ENCODE peak calls at places on chromosomes 11 and 22, in nine cellular contexts. N is aorta, R is psoas muscle, J is Karpas-422, B is AG04450, Q is PC-9, C is keratinocyte, Y is right atrium auricular region, A is H1. Z is an unnamed sample. For H3K9me3, the result is how much of the 10 kb centered on the place peaks cover.

GRCh38 chr11:41307371-41308080 is 151.9 kb downstream of the LRRC4C start:
- DNase-seq in C (no peak), N (no peak), J (no peak), B (no peak), Y (no peak), A (no peak), R (no peak), Q (no peak), Z (no peak)

GRCh38 chr11:116513894-116514293 is 258.9 kb downstream of the BUD13 start:
- DNase-seq in N (no peak), C (no peak), J (peak), Q (peak), Y (no peak), A (peak), R (no peak), B (no peak), Z (no peak)

GRCh38 chr22:44871782-44872181 is 119.4 kb downstream of the ARHGAP8 start:
- DNase-seq in N (no peak), C (no peak), B (no peak), R (no peak), Q (no peak), J (no peak), Y (no peak), A (no peak), Z (no peak)

GRCh38 chr11:110319501-110319900 is 23.1 kb upstream of the RDX start:
- DNase-seq in B (no peak), R (no peak), Q (no peak), J (no peak), Y (no peak), A (no peak), C (no peak), N (no peak), Z (no peak)

GRCh38 chr11:75341583-75341982 is 9.9 kb downstream of the ARRB1 start:
- DNase-seq in B (no peak), A (no peak), Q (no peak), R (no peak), J (no peak), N (no peak), Y (no peak), C (no peak), Z (no peak)

GRCh38 chr11:21514298-21514697 is 678.6 kb upstream of the ANO5 start:
- DNase-seq in N (no peak), C (no peak), Q (peak), R (no peak), A (no peak), B (no peak), J (peak), Y (no peak), Z (no peak)

GRCh38 chr11:113841691-113842090 is 33.7 kb downstream of the USP28 start:
- DNase-seq in A (no peak), R (no peak), Q (no peak), C (no peak), Y (no peak), N (no peak), J (no peak), B (no peak), Z (no peak)

GRCh38 chr22:37455896-37456295 is 28.6 kb upstream of the ELFN2 start:
- DNase-seq in A (no peak), B (no peak), R (no peak), J (no peak), N (no peak), Q (no peak), Y (no peak), C (no peak), Z (no peak)

GRCh38 chr11:66369073-66369894 is 2.3 kb downstream of the SLC29A2 start:
- DNase-seq in Q (no peak), R (no peak), B (no peak), C (no peak), N (no peak), A (no peak), Y (no peak), J (no peak), Z (no peak)

GRCh38 chr11:35145249-35145648 is 6.3 kb downstream of the CD44 start:
- DNase-seq in R (peak), B (no peak), Y (no peak), C (no peak), N (peak), J (no peak), A (no peak), Q (peak), Z (no peak)

GRCh38 chr11:102139081-102139498 is 28.8 kb downstream of the YAP1 start:
- DNase-seq in C (peak), R (no peak), N (no peak), B (peak), J (no peak), Q (peak), Y (no peak), A (no peak), Z (no peak)

GRCh38 chr22:43996170-43996980 is 27.7 kb upstream of the PARVB start:
- DNase-seq in B (no peak), N (peak), A (no peak), Y (no peak), C (no peak), R (peak), J (peak), Q (no peak), Z (no peak)

GRCh38 chr22:36538529-36538928 is 9.6 kb upstream of the EIF3D start:
- DNase-seq in Q (no peak), R (no peak), N (no peak), B (no peak), C (no peak), J (no peak), Y (no peak), A (no peak), Z (no peak)

GRCh38 chr22:24506802-24507438 is 11.8 kb downstream of the UPB1 start:
- DNase-seq in B (no peak), R (no peak), N (no peak), Q (no peak), A (no peak), J (peak), Y (no peak), C (no peak), Z (no peak)

GRCh38 chr11:130470832-130471706 is 22.6 kb downstream of the ADAMTS15 start:
- DNase-seq in R (no peak), N (no peak), Y (peak), A (no peak), C (no peak), J (no peak), Q (no peak), B (no peak), Z (no peak)

GRCh38 chr11:99260696-99261095 is 239.9 kb downstream of the CNTN5 start:
- DNase-seq in C (no peak), J (no peak), A (no peak), Y (no peak), Q (no peak), R (no peak), B (no peak), N (no peak), Z (no peak)

GRCh38 chr22:26670459-26670858 is 13.1 kb downstream of the MIAT start:
- DNase-seq in J (peak), R (no peak), N (no peak), Q (no peak), B (no peak), C (no peak), Y (no peak), A (no peak), Z (no peak)

GRCh38 chr22:30398685-30399680 is 2.2 kb downstream of the SEC14L2 start:
- DNase-seq in N (no peak), Q (no peak), J (no peak), R (no peak), B (no peak), Y (no peak), A (no peak), C (no peak), Z (no peak)

GRCh38 chr22:44280665-44281188 is 32.0 kb downstream of the SHISAL1 start:
- DNase-seq in B (no peak), J (no peak), Q (no peak), C (no peak), A (no peak), Y (no peak), R (no peak), N (peak), Z (no peak)

GRCh38 chr22:19761500-19762314 is 1.1 kb downstream of the TBX1 start:
- DNase-seq in B (no peak), J (no peak), R (no peak), Q (no peak), C (no peak), N (no peak), Y (no peak), A (no peak), Z (no peak)

GRCh38 chr11:63939351-63939920 is 634 bp downstream of the NAA40 start:
- DNase-seq in J (no peak), C (no peak), A (no peak), N (no peak), R (no peak), Q (no peak), Y (no peak), B (no peak), Z (no peak)

GRCh38 chr11:69435161-69435990 is 46.1 kb upstream of the LINC01488 start:
- DNase-seq in Q (peak), N (peak), Y (no peak), C (no peak), J (no peak), R (no peak), A (no peak), B (no peak), Z (no peak)

GRCh38 chr22:19717181-19717580 is 2.9 kb downstream of the SEPTIN5 start:
- DNase-seq in B (no peak), J (no peak), C (no peak), A (no peak), Q (no peak), Y (no peak), R (peak), N (no peak), Z (no peak)

GRCh38 chr22:30867746-30868662 is 100.6 kb downstream of the MORC2 start:
- DNase-seq in B (no peak), J (no peak), C (no peak), Q (no peak), N (peak), Y (no peak), A (no peak), R (no peak), Z (no peak)

GRCh38 chr11:2142300-2142759 is 3.1 kb upstream of the IGF2 start:
- DNase-seq in R (no peak), Q (no peak), J (no peak), C (no peak), N (no peak), Y (no peak), B (no peak), A (no peak), Z (no peak)

GRCh38 chr11:81569999-81570398 is 1163.7 kb downstream of the FAM181B start:
- DNase-seq in J (no peak), A (no peak), B (no peak), C (no peak), Q (no peak), R (no peak), N (no peak), Y (no peak), Z (no peak)

GRCh38 chr11:122754553-122755322 is 83.6 kb upstream of the CRTAM start:
- DNase-seq in Q (no peak), B (no peak), N (no peak), A (peak), Y (no peak), C (no peak), J (peak), R (no peak), Z (no peak)

GRCh38 chr11:68804786-68805185 is 36.9 kb downstream of the CPT1A start:
- DNase-seq in R (no peak), Y (no peak), C (no peak), B (no peak), A (no peak), N (no peak), J (no peak), Q (no peak), Z (no peak)

DNA sequence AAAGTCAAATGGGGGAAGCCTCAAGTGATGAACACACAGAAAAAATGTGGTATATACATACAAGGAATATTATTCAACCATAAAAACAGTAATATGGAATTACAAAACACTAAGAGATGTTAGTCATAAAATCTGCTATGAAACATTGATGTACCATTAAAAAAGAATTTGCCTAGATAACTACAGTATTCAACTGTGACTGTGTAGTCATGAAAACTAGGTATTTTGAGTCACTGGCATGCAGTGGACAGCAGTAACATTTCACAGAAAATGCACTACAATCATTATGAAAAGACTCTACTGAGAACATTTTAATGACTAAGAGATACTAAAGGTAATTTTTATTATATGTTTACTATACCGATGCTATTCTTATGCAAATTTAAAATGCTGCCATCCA is 11.7 kb downstream of the ZNF195 start:
- DNase-seq in C (no peak), A (no peak), B (no peak), J (no peak), Y (no peak), N (no peak), R (no peak), Q (no peak), Z (no peak)
- H3K9me3 ChIP-seq in C (under half), A (under half), B (under half), J (half or more), Y (under half), N (under half), R (under half), Q (under half), Z (under half)

GRCh38 chr11:70866834-70867233 is 385.5 kb downstream of the SHANK2 start:
- DNase-seq in Q (no peak), A (no peak), B (no peak), Y (no peak), C (no peak), J (no peak), R (no peak), N (no peak), Z (no peak)

GRCh38 chr11:70865356-70865755 is 387.0 kb downstream of the SHANK2 start:
- DNase-seq in A (no peak), Y (no peak), N (no peak), J (no peak), C (no peak), B (no peak), Q (no peak), R (no peak), Z (no peak)

GRCh38 chr11:70863988-70864387 is 388.4 kb downstream of the SHANK2 start:
- DNase-seq in A (no peak), R (no peak), N (no peak), J (no peak), C (no peak), Y (no peak), Q (no peak), B (no peak), Z (no peak)

GRCh38 chr11:70868341-70868885 is 384.0 kb downstream of the SHANK2 start:
- DNase-seq in N (no peak), Y (no peak), C (no peak), A (no peak), J (no peak), B (no peak), Q (no peak), R (no peak), Z (no peak)

DNA sequence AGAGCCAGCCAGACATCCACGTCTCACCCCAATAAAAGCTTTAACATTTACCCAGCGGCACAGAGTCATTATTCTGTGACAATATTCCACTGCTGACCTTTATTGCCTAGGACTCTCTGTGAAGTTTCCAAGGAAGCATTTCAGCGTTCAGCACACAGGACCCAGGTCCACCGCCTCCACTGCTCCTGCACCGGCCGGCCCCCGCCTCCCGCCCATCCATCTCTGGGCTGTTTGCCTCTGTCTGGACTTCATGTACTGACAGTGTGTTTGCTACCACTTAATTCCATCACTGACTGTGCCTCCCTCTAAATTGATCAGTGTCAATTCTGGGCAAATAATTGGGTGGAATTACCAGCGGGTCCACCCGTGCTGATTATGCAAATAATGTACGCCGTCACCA is 384.7 kb downstream of the SHANK2 start:
- DNase-seq in Y (no peak), N (no peak), C (no peak), Q (no peak), R (no peak), J (no peak), B (no peak), A (no peak), Z (no peak)
- H3K9me3 ChIP-seq in Y (under half), N (under half), C (under half), Q (under half), R (under half), J (under half), B (half or more), A (under half), Z (under half)

GRCh38 chr22:49164773-49165320 is 662.8 kb downstream of the BRD1 start:
- DNase-seq in B (no peak), Q (no peak), Y (no peak), J (no peak), A (no peak), R (no peak), N (no peak), C (no peak), Z (no peak)

GRCh38 chr22:49162841-49163240 is 664.8 kb downstream of the BRD1 start:
- DNase-seq in R (no peak), Q (no peak), B (no peak), N (peak), J (no peak), A (no peak), Y (no peak), C (no peak), Z (no peak)

GRCh38 chr22:49163258-49163959 is 664.3 kb downstream of the BRD1 start:
- DNase-seq in Q (no peak), J (no peak), A (no peak), B (no peak), R (no peak), C (no peak), Y (no peak), N (peak), Z (no peak)

GRCh38 chr22:49166211-49166610 is 661.5 kb downstream of the BRD1 start:
- DNase-seq in N (peak), A (no peak), C (no peak), Q (no peak), R (no peak), Y (no peak), B (no peak), J (no peak), Z (no peak)

DNA sequence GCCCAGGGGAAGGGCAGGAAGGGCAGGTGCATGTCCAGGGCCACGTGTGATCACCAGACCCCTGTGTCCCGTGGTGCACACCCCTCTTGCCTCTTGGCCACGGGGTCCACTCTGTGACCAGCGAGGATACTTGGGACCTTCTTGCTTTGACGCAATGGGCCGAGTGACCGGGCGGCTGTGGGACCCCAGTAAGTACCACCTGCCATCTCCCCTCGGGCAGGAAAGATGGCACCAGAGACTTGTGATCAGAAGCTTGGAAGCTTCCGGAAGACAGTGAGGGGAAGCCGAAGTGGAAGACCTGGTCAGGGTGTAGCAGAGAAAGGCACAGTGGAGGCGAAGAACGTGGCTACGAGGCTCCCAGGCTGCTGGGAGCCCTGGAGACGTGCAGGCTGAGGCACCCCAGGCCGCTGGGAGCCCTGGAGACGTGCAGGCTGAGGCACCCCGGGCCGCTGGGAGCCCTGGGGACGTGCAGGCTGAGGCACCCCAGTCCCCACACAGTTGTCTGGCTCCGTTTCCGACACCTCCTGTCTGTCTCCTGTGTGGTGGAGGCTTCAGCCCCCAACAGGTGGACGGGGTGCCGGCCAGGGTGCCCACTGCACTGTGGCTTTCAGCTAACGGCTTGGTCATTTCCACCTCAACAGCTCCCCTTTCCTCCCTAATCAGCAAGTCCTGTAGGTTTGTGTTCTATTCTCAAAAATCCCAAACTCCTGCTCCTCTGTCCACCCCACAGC is 663.5 kb downstream of the BRD1 start:
- DNase-seq in A (no peak), B (no peak), R (no peak), J (no peak), Q (no peak), C (no peak), Y (no peak), N (peak), Z (no peak)
- H3K9me3 ChIP-seq in A (under half), B (half or more), R (under half), J (under half), Q (under half), C (under half), Y (under half), N (under half), Z (under half)

DNA sequence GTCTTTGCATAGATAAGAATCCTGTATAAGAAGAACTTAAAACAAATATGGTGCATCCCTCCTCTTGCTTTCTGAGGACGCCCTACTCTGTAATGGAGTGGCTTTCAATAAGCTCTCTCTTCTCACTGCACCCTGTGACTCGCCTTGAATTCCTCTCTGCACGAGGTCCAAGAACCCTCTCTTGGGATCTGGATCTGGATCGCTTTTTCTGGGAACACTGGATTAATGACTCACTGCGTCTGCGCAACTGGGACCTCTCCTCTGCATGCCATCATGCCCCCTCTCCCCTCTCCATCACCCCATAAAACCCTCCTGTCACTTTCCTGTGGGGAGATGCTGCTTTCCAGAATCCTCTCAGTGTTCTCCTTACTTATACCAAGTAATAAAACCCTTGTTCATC is 15.1 kb upstream of the CABP2 start:
- DNase-seq in R (no peak), J (no peak), N (no peak), C (no peak), A (no peak), B (no peak), Y (no peak), Q (no peak), Z (no peak)
- H3K9me3 ChIP-seq in R (under half), J (under half), N (under half), C (under half), A (under half), B (under half), Y (under half), Q (under half), Z (under half)